ENCODE peak calls at places on chromosome 11, in four cellular contexts. One of them, this sample, is unnamed.

GRCh38 chr11:2932850-2933251 is 3.6 kb upstream of the PHLDA2 start:
- DNase-seq in epithelial cell of esophagus: peak; percentile 69
- DNase-seq in chondrocyte: peak; percentile 77
- DNase-seq in astrocyte: peak; percentile 50
- DNase-seq in this sample: peak; percentile 34

GRCh38 chr11:71499125-71499524 is 27.9 kb upstream of the KRTAP5-7 start:
- DNase-seq in chondrocyte: peak; percentile 34
- DNase-seq in astrocyte: peak; percentile 37
- DNase-seq in epithelial cell of esophagus: no peak
- DNase-seq in this sample: no peak

GRCh38 chr11:111777094-111778046 is 11.2 kb upstream of the PPP2R1B start:
- DNase-seq in epithelial cell of esophagus: peak; percentile 77
- DNase-seq in astrocyte: peak; percentile 54
- DNase-seq in chondrocyte: no peak
- DNase-seq in this sample: peak; percentile 91

GRCh38 chr11:47186076-47186936 is at the start of gene PACSIN3:
- DNase-seq in chondrocyte: no peak
- DNase-seq in epithelial cell of esophagus: peak; percentile 55
- DNase-seq in astrocyte: no peak
- DNase-seq in this sample: no peak

GRCh38 chr11:68342459-68343158 is 30.2 kb downstream of the LRP5 start:
- DNase-seq in epithelial cell of esophagus: peak; percentile 82
- DNase-seq in chondrocyte: no peak
- DNase-seq in astrocyte: peak; percentile 64
- DNase-seq in this sample: no peak

GRCh38 chr11:132576706-132577105 is 955.6 kb downstream of the OPCML start:
- DNase-seq in epithelial cell of esophagus: peak; percentile 30
- DNase-seq in chondrocyte: no peak
- DNase-seq in astrocyte: peak; percentile 97
- DNase-seq in this sample: peak; percentile 9

GRCh38 chr11:70220136-70220535 is 17.0 kb downstream of the FADD start:
- DNase-seq in epithelial cell of esophagus: no peak
- DNase-seq in chondrocyte: no peak
- DNase-seq in astrocyte: no peak
- DNase-seq in this sample: no peak

GRCh38 chr11:32602657-32603410 is 19.2 kb downstream of the EIF3M start:
- DNase-seq in chondrocyte: no peak
- DNase-seq in astrocyte: peak; percentile 30
- DNase-seq in epithelial cell of esophagus: no peak
- DNase-seq in this sample: peak; percentile 52

GRCh38 chr11:72413914-72414628 is 20.3 kb downstream of the CLPB start:
- DNase-seq in epithelial cell of esophagus: peak; percentile 81
- DNase-seq in astrocyte: peak; percentile 53
- DNase-seq in chondrocyte: no peak
- DNase-seq in this sample: peak; percentile 82

GRCh38 chr11:69818243-69819108 is 740 bp downstream of the FGF3 start:
- DNase-seq in astrocyte: no peak
- DNase-seq in chondrocyte: no peak
- DNase-seq in epithelial cell of esophagus: no peak
- DNase-seq in this sample: no peak

GRCh38 chr11:17768547-17768946 is 34.0 kb downstream of the KCNC1 start:
- DNase-seq in epithelial cell of esophagus: no peak
- DNase-seq in chondrocyte: peak; percentile 69
- DNase-seq in astrocyte: no peak
- DNase-seq in this sample: no peak

GRCh38 chr11:17765381-17766359 is 31.1 kb downstream of the KCNC1 start:
- DNase-seq in astrocyte: peak; percentile 49
- DNase-seq in epithelial cell of esophagus: no peak
- DNase-seq in chondrocyte: peak; percentile 73
- DNase-seq in this sample: no peak

GRCh38 chr11:17767301-17767885 is 32.8 kb downstream of the KCNC1 start:
- DNase-seq in epithelial cell of esophagus: no peak
- DNase-seq in chondrocyte: peak; percentile 44
- DNase-seq in astrocyte: no peak
- DNase-seq in this sample: no peak

GRCh38 chr11:17767914-17768313 is 33.3 kb downstream of the KCNC1 start:
- DNase-seq in chondrocyte: peak; percentile 52
- DNase-seq in astrocyte: no peak
- DNase-seq in epithelial cell of esophagus: no peak
- DNase-seq in this sample: no peak

DNA sequence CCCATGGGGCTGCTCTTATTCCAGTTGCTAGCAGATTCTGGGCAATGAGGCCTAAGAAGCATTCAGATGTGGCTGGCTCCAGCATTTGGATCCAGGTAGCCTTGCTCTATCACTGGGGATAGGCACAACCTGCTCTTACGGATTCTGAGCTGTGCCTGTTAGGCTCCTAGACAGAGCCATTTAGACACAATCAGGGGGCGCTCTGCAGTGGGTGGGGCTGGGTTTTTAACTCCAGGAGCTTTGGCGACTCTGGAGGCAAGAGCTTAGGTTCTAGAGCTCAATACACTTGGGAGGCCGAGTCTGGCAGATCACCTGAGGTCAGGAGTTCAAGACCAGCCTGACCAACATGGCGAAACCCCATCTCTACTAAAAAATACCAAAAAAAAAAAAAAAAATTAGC is 32.0 kb downstream of the KCNC1 start:
- DNase-seq in astrocyte: no peak
- DNase-seq in epithelial cell of esophagus: no peak
- DNase-seq in chondrocyte: peak; percentile 21
- DNase-seq in this sample: no peak
- TF ChIP-seq CTCF in astrocyte: no peak
- TF ChIP-seq CTCF in epithelial cell of esophagus: peak; percentile 17
- TF ChIP-seq CTCF in chondrocyte: peak; percentile 35
- TF ChIP-seq CTCF in this sample: no peak

GRCh38 chr11:63839508-63840355 is 822 bp downstream of the MARK2 start:
- DNase-seq in epithelial cell of esophagus: no peak
- DNase-seq in chondrocyte: no peak
- DNase-seq in astrocyte: no peak
- DNase-seq in this sample: no peak
- TF ChIP-seq CTCF in epithelial cell of esophagus: no peak
- TF ChIP-seq CTCF in chondrocyte: no peak
- TF ChIP-seq CTCF in astrocyte: no peak
- TF ChIP-seq CTCF in this sample: no peak

DNA sequence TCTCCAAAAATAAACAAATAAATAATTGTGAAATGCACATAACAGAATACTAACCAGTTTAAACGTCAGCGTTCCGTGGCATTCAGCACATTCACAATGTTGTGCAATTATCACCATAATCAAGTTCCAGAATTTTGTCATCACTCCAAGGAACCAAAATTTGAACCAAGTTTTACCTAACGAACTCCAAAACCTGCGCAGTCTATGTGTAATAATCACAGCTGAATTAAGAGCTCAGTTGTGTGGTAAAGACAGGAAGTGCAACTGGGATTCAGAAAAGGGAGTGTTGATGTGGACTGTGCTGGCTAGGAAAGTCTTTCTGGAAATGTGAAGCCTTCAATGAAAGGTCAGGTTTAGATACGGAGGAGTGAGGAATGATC is 5.4 kb upstream of the MCAM start:
- DNase-seq in chondrocyte: no peak
- DNase-seq in epithelial cell of esophagus: no peak
- DNase-seq in astrocyte: no peak
- DNase-seq in this sample: no peak
- TF ChIP-seq CTCF in chondrocyte: no peak
- TF ChIP-seq CTCF in epithelial cell of esophagus: peak; percentile 6
- TF ChIP-seq CTCF in astrocyte: peak; percentile 11
- TF ChIP-seq CTCF in this sample: peak; percentile 9

DNA sequence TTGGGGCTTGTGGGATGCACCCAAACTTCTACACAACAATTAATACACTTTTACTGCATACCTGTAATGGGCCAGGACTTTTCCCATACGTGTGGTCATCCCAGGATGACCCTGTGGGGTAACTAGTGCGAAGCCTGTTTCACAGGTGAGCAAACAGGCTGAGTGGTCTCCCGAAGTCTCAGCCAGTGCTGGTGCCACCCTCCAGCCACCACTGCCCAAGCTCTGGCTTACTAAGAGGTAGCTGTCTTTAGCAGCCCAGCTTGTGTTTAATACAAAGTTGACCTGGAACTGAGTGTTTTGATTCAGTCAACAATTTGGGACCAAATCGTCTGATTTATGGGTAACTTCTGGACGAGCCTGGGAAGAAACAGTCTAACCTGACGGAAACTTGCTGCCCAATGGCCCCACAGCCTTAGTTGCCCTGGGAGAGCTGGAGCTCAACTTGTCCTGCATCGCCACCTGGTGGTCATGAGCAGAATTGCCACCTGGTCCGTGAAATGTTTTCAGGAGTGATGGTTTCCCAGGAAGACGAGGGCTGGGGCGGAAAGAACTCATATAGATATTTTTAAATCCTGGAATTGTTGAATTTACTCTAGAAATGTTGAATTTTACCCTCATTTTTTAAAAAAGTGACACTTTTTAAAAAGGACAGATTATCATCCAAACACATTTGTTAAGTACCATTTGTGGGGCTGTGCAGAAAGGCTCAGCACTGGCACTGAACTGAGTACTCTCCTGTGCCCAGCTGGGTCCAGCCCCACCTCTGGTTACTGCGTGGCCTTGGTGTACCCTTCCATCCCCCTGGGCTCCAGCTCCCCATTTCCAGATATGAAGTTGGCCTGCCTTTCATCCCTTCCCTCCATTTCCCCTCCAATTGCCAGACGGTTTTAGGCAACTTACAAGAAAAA is 95.5 kb upstream of the PARVA start:
- DNase-seq in epithelial cell of esophagus: peak; percentile 80
- DNase-seq in astrocyte: peak; percentile 63
- DNase-seq in chondrocyte: no peak
- DNase-seq in this sample: peak; percentile 89
- TF ChIP-seq CTCF in epithelial cell of esophagus: peak; percentile 95
- TF ChIP-seq CTCF in astrocyte: peak; percentile 99
- TF ChIP-seq CTCF in chondrocyte: peak; percentile 99
- TF ChIP-seq CTCF in this sample: peak; percentile 91